ENCODE peak calls at places on chromosomes 4 and X, in four cellular contexts. One of them, this sample, is unnamed.
A peak's percentile ranks its signal among the peaks of the same experiment; 100 is the strongest.

GRCh38 chr4:168864831-168865541 is 145.1 kb downstream of the CBR4 start:
- DNase-seq in neural progenitor cell: no peak
- DNase-seq in endothelial cell: no peak
- DNase-seq in lung: no peak
- DNase-seq in this sample: peak; percentile 51

GRCh38 chr4:15303052-15303641 is 124.7 kb upstream of the C1QTNF7 start:
- DNase-seq in endothelial cell: no peak
- DNase-seq in lung: no peak
- DNase-seq in neural progenitor cell: no peak
- DNase-seq in this sample: peak; percentile 31

GRCh38 chr4:7711330-7711963 is 228.2 kb downstream of the AFAP1 start:
- DNase-seq in neural progenitor cell: no peak
- DNase-seq in lung: no peak
- DNase-seq in endothelial cell: no peak
- DNase-seq in this sample: no peak

GRCh38 chr4:183074288-183074990 is 24.6 kb upstream of the WWC2 start:
- DNase-seq in endothelial cell: no peak
- DNase-seq in neural progenitor cell: peak; percentile 2
- DNase-seq in lung: no peak
- DNase-seq in this sample: peak; percentile 7

GRCh38 chrX:52933976-52934703 is 24.2 kb downstream of the FAM156A start:
- DNase-seq in endothelial cell: no peak
- DNase-seq in lung: no peak
- DNase-seq in neural progenitor cell: peak; percentile 94
- DNase-seq in this sample: peak; percentile 0

GRCh38 chr4:13126976-13127910 is 356.9 kb downstream of the RAB28 start:
- DNase-seq in endothelial cell: no peak
- DNase-seq in lung: no peak
- DNase-seq in neural progenitor cell: no peak
- DNase-seq in this sample: peak; percentile 8

GRCh38 chr4:139764192-139764591 is 98.6 kb downstream of the MGST2 start:
- DNase-seq in endothelial cell: no peak
- DNase-seq in neural progenitor cell: no peak
- DNase-seq in lung: no peak
- DNase-seq in this sample: no peak

GRCh38 chr4:143437476-143437875 is 76.0 kb upstream of the SMARCA5 start:
- DNase-seq in lung: no peak
- DNase-seq in endothelial cell: no peak
- DNase-seq in neural progenitor cell: no peak
- DNase-seq in this sample: no peak

GRCh38 chrX:77436271-77436670 is 10.9 kb upstream of the FGF16 start:
- DNase-seq in endothelial cell: no peak
- DNase-seq in lung: no peak
- DNase-seq in neural progenitor cell: no peak
- DNase-seq in this sample: no peak

GRCh38 chrX:129139837-129140679 is 383.2 kb downstream of the SMARCA1 start:
- DNase-seq in neural progenitor cell: no peak
- DNase-seq in endothelial cell: no peak
- DNase-seq in lung: no peak
- DNase-seq in this sample: no peak

GRCh38 chr4:15677507-15677988 is 4.1 kb upstream of the FAM200B start:
- DNase-seq in endothelial cell: no peak
- DNase-seq in lung: no peak
- DNase-seq in neural progenitor cell: no peak
- DNase-seq in this sample: peak; percentile 52

GRCh38 chr4:60216752-60217151 is 983.4 kb upstream of the ADGRL3 start:
- DNase-seq in neural progenitor cell: no peak
- DNase-seq in lung: no peak
- DNase-seq in endothelial cell: no peak
- DNase-seq in this sample: peak; percentile 76

GRCh38 chr4:173171098-173171497 is 2.5 kb downstream of the GALNT7 start:
- DNase-seq in neural progenitor cell: peak; percentile 45
- DNase-seq in endothelial cell: no peak
- DNase-seq in lung: no peak
- DNase-seq in this sample: peak; percentile 25

GRCh38 chr4:5753766-5754528 is 42.9 kb downstream of the EVC start:
- DNase-seq in neural progenitor cell: no peak
- DNase-seq in endothelial cell: no peak
- DNase-seq in lung: no peak
- DNase-seq in this sample: peak; percentile 91

DNA sequence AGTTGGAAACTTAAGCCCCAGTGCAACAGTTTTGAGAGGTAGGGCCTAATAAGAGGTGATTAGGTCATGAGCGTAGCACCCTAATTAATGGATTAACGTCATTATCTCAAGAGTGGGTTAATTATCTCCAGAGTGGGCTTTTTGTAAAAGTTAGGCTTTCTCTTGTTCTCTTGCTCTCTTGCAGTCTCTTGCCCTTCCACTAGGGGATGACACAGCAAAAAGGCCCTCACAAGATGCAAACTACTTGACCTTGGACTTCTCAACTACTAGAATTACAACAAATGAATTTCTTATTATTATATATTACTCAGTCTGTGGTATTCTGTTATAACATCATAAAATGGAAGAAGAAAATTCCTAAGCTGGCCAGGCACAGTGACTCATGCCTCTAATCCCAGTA is 22.1 kb upstream of the NDST3 start:
- DNase-seq in lung: no peak
- DNase-seq in endothelial cell: no peak
- DNase-seq in neural progenitor cell: no peak
- DNase-seq in this sample: no peak
- TF ChIP-seq CTCF in lung: no peak
- TF ChIP-seq CTCF in endothelial cell: peak; percentile 42
- TF ChIP-seq CTCF in neural progenitor cell: peak; percentile 24
- TF ChIP-seq CTCF in this sample: no peak

GRCh38 chr4:3514806-3515421 is 17.3 kb downstream of the LRPAP1 start:
- DNase-seq in lung: no peak
- DNase-seq in neural progenitor cell: peak; percentile 56
- DNase-seq in endothelial cell: no peak
- DNase-seq in this sample: peak; percentile 32
- TF ChIP-seq CTCF in lung: no peak
- TF ChIP-seq CTCF in neural progenitor cell: peak; percentile 63
- TF ChIP-seq CTCF in endothelial cell: no peak
- TF ChIP-seq CTCF in this sample: peak; percentile 10

DNA sequence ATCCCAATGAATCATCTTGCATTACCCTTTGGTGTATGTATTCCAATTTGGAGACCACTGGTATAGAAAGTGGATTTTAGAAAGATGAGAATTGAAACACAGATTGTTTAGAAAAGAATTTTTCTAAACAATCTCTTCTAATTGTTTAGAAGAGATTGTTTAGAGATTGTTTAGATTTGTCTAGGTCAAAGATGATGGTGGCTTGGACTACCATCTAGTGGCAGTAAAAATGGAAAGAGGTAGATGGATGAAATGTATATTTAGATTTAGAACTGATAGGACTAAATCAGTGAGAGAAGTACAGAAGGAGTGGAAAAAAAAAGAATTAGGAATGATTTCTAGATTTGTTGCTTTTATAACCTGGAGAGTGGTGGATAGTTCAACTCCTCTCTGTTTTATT is 70.6 kb downstream of the ARSJ start:
- DNase-seq in neural progenitor cell: no peak
- DNase-seq in endothelial cell: no peak
- DNase-seq in lung: no peak
- DNase-seq in this sample: no peak
- TF ChIP-seq CTCF in neural progenitor cell: no peak
- TF ChIP-seq CTCF in endothelial cell: no peak
- TF ChIP-seq CTCF in lung: no peak
- TF ChIP-seq CTCF in this sample: no peak

GRCh38 chrX:69020316-69020715 is 144.9 kb downstream of the PJA1 start:
- DNase-seq in neural progenitor cell: no peak
- DNase-seq in lung: no peak
- DNase-seq in endothelial cell: no peak
- DNase-seq in this sample: no peak

GRCh38 chrX:69021095-69021494 is 144.2 kb downstream of the PJA1 start:
- DNase-seq in lung: peak; percentile 24
- DNase-seq in endothelial cell: no peak
- DNase-seq in neural progenitor cell: peak; percentile 21
- DNase-seq in this sample: no peak

GRCh38 chrX:69019073-69019890 is 146.0 kb downstream of the PJA1 start:
- DNase-seq in neural progenitor cell: no peak
- DNase-seq in lung: peak; percentile 24
- DNase-seq in endothelial cell: no peak
- DNase-seq in this sample: no peak

GRCh38 chrX:69016220-69016941 is 148.9 kb downstream of the PJA1 start:
- DNase-seq in endothelial cell: no peak
- DNase-seq in neural progenitor cell: no peak
- DNase-seq in lung: peak; percentile 23
- DNase-seq in this sample: no peak

GRCh38 chrX:69018416-69019072 is 146.7 kb downstream of the PJA1 start:
- DNase-seq in endothelial cell: no peak
- DNase-seq in neural progenitor cell: no peak
- DNase-seq in lung: peak; percentile 25
- DNase-seq in this sample: peak; percentile 25
- TF ChIP-seq CTCF in endothelial cell: no peak
- TF ChIP-seq CTCF in neural progenitor cell: no peak
- TF ChIP-seq CTCF in lung: no peak
- TF ChIP-seq CTCF in this sample: no peak

DNA sequence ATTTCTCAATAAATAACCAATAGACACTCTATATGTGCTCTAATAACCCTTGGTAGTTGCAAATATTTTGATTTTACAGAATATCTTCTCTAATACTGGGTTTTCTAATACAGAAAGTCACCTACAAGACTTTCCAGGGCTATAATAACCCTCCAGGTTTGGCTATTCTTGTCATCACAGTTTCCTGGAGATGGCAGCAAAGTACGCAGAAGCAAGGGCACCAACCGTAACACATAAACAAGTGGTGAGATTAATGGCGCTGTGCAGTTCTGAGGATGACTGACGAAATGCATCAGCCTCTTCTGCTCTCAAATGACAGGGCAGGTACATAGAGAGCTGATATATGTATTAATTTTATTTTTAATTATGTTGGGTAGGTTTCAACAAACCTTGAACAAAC is 122.4 kb downstream of the C4orf33 start:
- DNase-seq in endothelial cell: no peak
- DNase-seq in neural progenitor cell: peak; percentile 47
- DNase-seq in lung: no peak
- DNase-seq in this sample: peak; percentile 21
- TF ChIP-seq CTCF in endothelial cell: no peak
- TF ChIP-seq CTCF in neural progenitor cell: peak; percentile 59
- TF ChIP-seq CTCF in lung: no peak
- TF ChIP-seq CTCF in this sample: peak; percentile 20

This sample was measured in cardiac muscle cell.